ENCODE peak calls at places on chromosome 12, in ten cellular contexts. F is GM23338, J is GM12878, V is prostate gland, E is suprapubic skin, B is breast epithelium, S is transverse colon, W is stomach, O is sigmoid colon, T is HepG2. U is an unnamed sample. For H3K4me1, the result is how much of the 10 kb centered on the place peaks cover.

GRCh38 chr12:62512901-62513300 is 46.3 kb downstream of the MON2 start:
- DNase-seq in V (no peak), W (no peak), F (no peak), J (no peak), B (no peak), O (no peak), S (no peak), E (no peak), T (no peak), U (no peak)

GRCh38 chr12:93978553-93978952 is 169.8 kb upstream of the PLXNC1 start:
- DNase-seq in O (peak), S (no peak), J (no peak), F (no peak), B (no peak), W (no peak), E (no peak), V (no peak), T (no peak), U (no peak)

GRCh38 chr12:15863984-15864383 is 18.2 kb upstream of the STRAP start:
- DNase-seq in O (no peak), F (no peak), J (peak), W (no peak), V (no peak), S (no peak), T (no peak), B (no peak), E (no peak), U (no peak)

GRCh38 chr12:127548123-127548553 is 718.8 kb upstream of the TMEM132C start:
- DNase-seq in B (no peak), E (no peak), F (peak), J (no peak), W (no peak), V (no peak), T (no peak), S (no peak), O (no peak), U (peak)

GRCh38 chr12:7146906-7147305 is 16.7 kb downstream of the CLSTN3 start:
- DNase-seq in W (no peak), T (no peak), F (no peak), B (no peak), J (no peak), S (no peak), O (peak), E (peak), V (no peak), U (no peak)

GRCh38 chr12:39235990-39236767 is 206.7 kb downstream of the KIF21A start:
- DNase-seq in E (no peak), B (no peak), S (no peak), J (no peak), W (no peak), T (no peak), V (no peak), F (no peak), O (no peak), U (no peak)

GRCh38 chr12:103810108-103810507 is 30.9 kb downstream of the NT5DC3 start:
- DNase-seq in W (no peak), B (no peak), J (no peak), F (no peak), T (no peak), V (no peak), S (no peak), O (peak), E (no peak), U (no peak)

GRCh38 chr12:3275171-3276041 is 198.2 kb downstream of the TSPAN9 start:
- DNase-seq in W (peak), E (no peak), S (peak), T (peak), F (peak), J (no peak), B (peak), O (peak), V (peak), U (peak)

GRCh38 chr12:130183585-130184370 is 21.5 kb downstream of the FZD10 start:
- DNase-seq in F (no peak), T (no peak), O (peak), E (peak), V (no peak), S (no peak), J (no peak), W (peak), B (no peak), U (no peak)

GRCh38 chr12:2356601-2357125 is 303.9 kb downstream of the CACNA1C start:
- DNase-seq in F (no peak), S (no peak), T (no peak), W (no peak), J (no peak), B (no peak), O (no peak), V (no peak), E (no peak), U (no peak)

GRCh38 chr12:130555628-130556485 is 160.2 kb downstream of the RIMBP2 start:
- DNase-seq in T (no peak), V (no peak), S (no peak), W (no peak), F (peak), O (no peak), B (no peak), J (no peak), E (no peak), U (no peak)

GRCh38 chr12:57983150-57983857 is 41.9 kb downstream of the ATP23 start:
- DNase-seq in V (no peak), F (peak), E (no peak), S (peak), T (peak), B (no peak), J (no peak), W (no peak), O (no peak), U (peak)

GRCh38 chr12:51683763-51684357 is 92.8 kb downstream of the SCN8A start:
- DNase-seq in W (peak), S (peak), F (no peak), B (no peak), V (peak), T (no peak), J (no peak), E (no peak), O (no peak), U (no peak)

GRCh38 chr12:37547611-37548010 is 769.0 kb upstream of the ALG10B start:
- DNase-seq in J (no peak), T (no peak), E (no peak), F (no peak), S (no peak), O (no peak), W (no peak), B (no peak), V (no peak), U (no peak)

GRCh38 chr12:90085491-90086274 is 377.0 kb upstream of the ATP2B1 start:
- DNase-seq in W (no peak), S (no peak), E (no peak), T (no peak), F (no peak), V (no peak), J (no peak), O (no peak), B (no peak), U (no peak)

GRCh38 chr12:50073712-50074111 is 11.4 kb upstream of the SMARCD1 start:
- DNase-seq in V (no peak), T (no peak), F (no peak), B (no peak), S (no peak), J (no peak), O (no peak), E (no peak), W (no peak), U (no peak)

GRCh38 chr12:50075808-50076170 is 9.4 kb upstream of the SMARCD1 start:
- DNase-seq in W (no peak), T (no peak), J (no peak), E (no peak), O (no peak), F (no peak), V (no peak), S (no peak), B (no peak), U (no peak)

GRCh38 chr12:50074936-50075807 is 10.0 kb upstream of the SMARCD1 start:
- DNase-seq in B (peak), W (peak), O (peak), S (peak), E (peak), F (peak), V (peak), T (peak), J (peak), U (no peak)

GRCh38 chr12:50072198-50072907 is 12.8 kb upstream of the SMARCD1 start:
- DNase-seq in B (no peak), J (no peak), T (no peak), F (no peak), W (no peak), V (no peak), S (no peak), E (no peak), O (no peak), U (no peak)

GRCh38 chr12:50073206-50073605 is 11.9 kb upstream of the SMARCD1 start:
- DNase-seq in B (no peak), O (no peak), E (no peak), T (no peak), W (no peak), J (no peak), V (no peak), F (no peak), S (no peak), U (no peak)
- H3K4me1 ChIP-seq in B (under half), O (under half), E (under half), T (under half), W (under half), J (under half), V (under half), F (under half), S (under half), U (under half)

DNA sequence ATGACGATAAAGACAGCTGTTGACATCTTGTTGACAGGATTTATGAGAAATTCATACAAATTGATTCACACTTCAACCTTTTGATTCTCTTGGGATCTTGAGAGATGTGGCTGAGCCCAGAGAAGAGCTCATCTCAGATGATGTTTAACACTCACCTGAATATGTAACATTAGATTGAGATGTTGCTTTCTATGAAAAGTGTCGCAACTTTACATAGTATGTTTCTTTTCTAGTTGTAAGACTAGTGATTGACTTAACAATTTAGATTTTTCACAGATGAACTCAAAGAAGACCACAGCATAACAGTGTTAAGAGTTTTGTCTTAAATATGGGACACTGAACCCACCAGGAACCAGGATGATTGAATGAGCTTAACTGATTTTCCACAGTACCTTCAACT is 40.6 kb upstream of the P2RX7 start:
- DNase-seq in S (no peak), E (no peak), F (no peak), T (no peak), J (no peak), B (no peak), W (no peak), O (no peak), V (no peak), U (no peak)
- TF ChIP-seq POLR2AphosphoS5 in S (no peak), E (no peak), F (no peak), T (no peak), J (no peak), B (no peak), W (no peak), O (no peak), V (no peak), U (no peak)

GRCh38 chr12:132245521-132246101 is 83.8 kb downstream of the GALNT9 start:
- DNase-seq in S (no peak), E (no peak), J (no peak), F (no peak), O (no peak), T (no peak), V (no peak), B (no peak), W (no peak), U (no peak)

GRCh38 chr12:132239796-132240668 is 89.4 kb downstream of the GALNT9 start:
- DNase-seq in E (no peak), O (peak), F (no peak), T (no peak), W (no peak), J (no peak), V (no peak), B (no peak), S (no peak), U (no peak)

GRCh38 chr12:132246997-132247717 is 82.2 kb downstream of the GALNT9 start:
- DNase-seq in B (no peak), E (no peak), F (no peak), W (no peak), T (no peak), V (no peak), S (no peak), O (no peak), J (no peak), U (no peak)

GRCh38 chr12:132244724-132245295 is 84.6 kb downstream of the GALNT9 start:
- DNase-seq in F (no peak), S (no peak), W (no peak), T (no peak), V (no peak), O (peak), B (no peak), E (no peak), J (no peak), U (no peak)

DNA sequence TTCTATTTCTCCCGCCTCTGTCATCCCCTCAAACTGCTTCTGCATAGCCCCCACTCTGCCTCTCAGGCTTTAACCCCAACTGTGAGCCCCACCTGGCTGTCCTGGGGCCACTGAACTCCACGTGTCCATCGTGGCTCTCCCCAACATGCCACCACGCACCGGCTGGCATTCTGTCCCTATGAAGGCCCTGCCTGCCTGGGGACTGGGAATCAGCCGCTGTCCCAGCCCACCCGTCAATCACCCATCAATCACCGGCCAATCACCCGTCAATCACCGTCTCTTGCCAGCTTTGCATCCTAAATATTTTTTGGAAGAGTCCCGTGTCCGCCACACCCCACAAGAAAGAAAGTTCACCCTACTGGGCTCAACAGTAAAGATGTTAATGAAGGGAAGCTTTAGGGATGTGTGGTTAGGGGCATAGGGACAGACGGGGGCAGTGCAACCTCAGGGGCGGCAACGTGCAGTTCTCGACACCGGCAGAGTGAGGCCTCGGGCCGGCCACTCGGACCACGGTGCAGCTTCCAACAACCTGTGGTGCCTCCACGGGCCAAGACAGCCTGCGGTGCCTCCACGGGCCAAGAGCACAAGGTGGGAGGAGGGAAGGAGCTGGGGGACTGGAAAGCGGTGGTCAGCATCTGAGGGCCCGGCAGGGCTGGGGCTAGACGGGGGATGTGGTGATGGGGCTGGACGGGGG is 85.6 kb downstream of the GALNT9 start:
- DNase-seq in B (no peak), V (no peak), S (no peak), J (no peak), F (peak), T (peak), E (no peak), O (peak), W (no peak), U (no peak)
- H3K4me1 ChIP-seq in B (under half), V (under half), S (under half), J (under half), F (under half), T (under half), E (under half), O (under half), W (under half), U (under half)

GRCh38 chr12:71877335-71878121 is 38.0 kb downstream of the TBC1D15 start:
- DNase-seq in E (no peak), T (no peak), J (no peak), V (no peak), W (no peak), B (no peak), S (no peak), O (no peak), F (no peak), U (no peak)
- TF ChIP-seq POLR2AphosphoS5 in E (no peak), T (no peak), J (no peak), V (no peak), W (no peak), B (no peak), S (no peak), O (no peak), F (no peak), U (no peak)

U was measured in Panc1.